ENCODE peak calls at places on chromosomes 11 and 22, in four cellular contexts. One of them, this sample, is unnamed.

GRCh38 chr11:61480936-61481335 is 27.6 kb upstream of the LRRC10B start:
- DNase-seq in left cardiac atrium: no peak
- DNase-seq in GM13977: no peak
- DNase-seq in stomach: no peak
- DNase-seq in this sample: no peak

GRCh38 chr11:123069878-123070821 is 8.2 kb upstream of the HSPA8 start:
- DNase-seq in stomach: no peak
- DNase-seq in GM13977: peak
- DNase-seq in left cardiac atrium: no peak
- DNase-seq in this sample: no peak

GRCh38 chr22:30903876-30904460 is 64.6 kb downstream of the MORC2 start:
- DNase-seq in stomach: peak
- DNase-seq in GM13977: no peak
- DNase-seq in left cardiac atrium: no peak
- DNase-seq in this sample: no peak

GRCh38 chr11:69744435-69744834 is 30.7 kb downstream of the FGF4 start:
- DNase-seq in left cardiac atrium: no peak
- DNase-seq in GM13977: no peak
- DNase-seq in stomach: no peak
- DNase-seq in this sample: no peak

GRCh38 chr11:44823920-44824704 is 97.3 kb downstream of the TSPAN18 start:
- DNase-seq in GM13977: no peak
- DNase-seq in left cardiac atrium: peak
- DNase-seq in stomach: no peak
- DNase-seq in this sample: no peak

GRCh38 chr11:48108231-48109045 is 108.2 kb upstream of the OR4B1 start:
- DNase-seq in stomach: no peak
- DNase-seq in GM13977: no peak
- DNase-seq in left cardiac atrium: no peak
- DNase-seq in this sample: no peak

GRCh38 chr11:13661074-13661623 is 7.3 kb upstream of the FAR1 start:
- DNase-seq in GM13977: no peak
- DNase-seq in left cardiac atrium: no peak
- DNase-seq in stomach: no peak
- DNase-seq in this sample: no peak

GRCh38 chr11:57490456-57491248 is 24.9 kb downstream of the SLC43A1 start:
- DNase-seq in stomach: no peak
- DNase-seq in left cardiac atrium: no peak
- DNase-seq in GM13977: no peak
- DNase-seq in this sample: no peak

GRCh38 chr22:34608716-34609115 is 457.2 kb upstream of the ISX start:
- DNase-seq in left cardiac atrium: no peak
- DNase-seq in GM13977: no peak
- DNase-seq in stomach: no peak
- DNase-seq in this sample: no peak

GRCh38 chr22:50531546-50532352 is 1.9 kb upstream of the TYMP start:
- DNase-seq in GM13977: peak
- DNase-seq in left cardiac atrium: peak
- DNase-seq in stomach: peak
- DNase-seq in this sample: peak

GRCh38 chr22:17738386-17739128 is 35.7 kb downstream of the BID start:
- DNase-seq in left cardiac atrium: no peak
- DNase-seq in GM13977: no peak
- DNase-seq in stomach: no peak
- DNase-seq in this sample: no peak

GRCh38 chr11:78032090-78032489 is 9.0 kb upstream of the KCTD14 start:
- DNase-seq in left cardiac atrium: no peak
- DNase-seq in stomach: peak
- DNase-seq in GM13977: no peak
- DNase-seq in this sample: no peak

GRCh38 chr11:3087821-3088800 is 30.9 kb upstream of the CARS1 start:
- DNase-seq in GM13977: peak
- DNase-seq in left cardiac atrium: no peak
- DNase-seq in stomach: no peak
- DNase-seq in this sample: peak

GRCh38 chr11:31801298-31801702 is 9.8 kb downstream of the PAX6 start:
- DNase-seq in stomach: no peak
- DNase-seq in left cardiac atrium: no peak
- DNase-seq in GM13977: peak
- DNase-seq in this sample: no peak

GRCh38 chr11:9884601-9885000 is 220.7 kb downstream of the SWAP70 start:
- DNase-seq in stomach: no peak
- DNase-seq in GM13977: no peak
- DNase-seq in left cardiac atrium: no peak
- DNase-seq in this sample: no peak

GRCh38 chr11:6991227-6991626 is 28.9 kb downstream of the ZNF214 start:
- DNase-seq in stomach: no peak
- DNase-seq in left cardiac atrium: no peak
- DNase-seq in GM13977: no peak
- DNase-seq in this sample: no peak

GRCh38 chr22:31881198-31881597 is 63.1 kb upstream of the YWHAH start:
- DNase-seq in GM13977: no peak
- DNase-seq in left cardiac atrium: no peak
- DNase-seq in stomach: no peak
- DNase-seq in this sample: no peak

GRCh38 chr11:79066456-79067354 is 374.1 kb downstream of the TENM4 start:
- DNase-seq in left cardiac atrium: no peak
- DNase-seq in GM13977: no peak
- DNase-seq in stomach: no peak
- DNase-seq in this sample: no peak

GRCh38 chr22:38205261-38206128 is 3.7 kb downstream of the MAFF start:
- DNase-seq in stomach: no peak
- DNase-seq in GM13977: no peak
- DNase-seq in left cardiac atrium: peak
- DNase-seq in this sample: peak

GRCh38 chr11:1460396-1460795 is 26.2 kb downstream of the MOB2 start:
- DNase-seq in stomach: peak
- DNase-seq in left cardiac atrium: peak
- DNase-seq in GM13977: no peak
- DNase-seq in this sample: no peak

GRCh38 chr11:35629914-35630313 is 11.7 kb downstream of the FJX1 start:
- DNase-seq in left cardiac atrium: no peak
- DNase-seq in GM13977: no peak
- DNase-seq in stomach: no peak
- DNase-seq in this sample: no peak

GRCh38 chr22:30332551-30332950 is 5.8 kb upstream of the TBC1D10A start:
- DNase-seq in GM13977: no peak
- DNase-seq in stomach: no peak
- DNase-seq in left cardiac atrium: no peak
- DNase-seq in this sample: no peak

GRCh38 chr22:36253523-36254490 is 874 bp downstream of the APOL1 start:
- DNase-seq in stomach: peak
- DNase-seq in GM13977: no peak
- DNase-seq in left cardiac atrium: peak
- DNase-seq in this sample: no peak

GRCh38 chr11:126926376-126926791 is 74.2 kb downstream of the KIRREL3 start:
- DNase-seq in GM13977: no peak
- DNase-seq in stomach: no peak
- DNase-seq in left cardiac atrium: no peak
- DNase-seq in this sample: no peak

GRCh38 chr11:118180300-118180703 is 3.9 kb upstream of the SCN2B start:
- DNase-seq in left cardiac atrium: peak
- DNase-seq in stomach: no peak
- DNase-seq in GM13977: peak
- DNase-seq in this sample: no peak

GRCh38 chr11:78653294-78653909 is 78.7 kb upstream of the NARS2 start:
- DNase-seq in GM13977: no peak
- DNase-seq in stomach: no peak
- DNase-seq in left cardiac atrium: no peak
- DNase-seq in this sample: no peak

GRCh38 chr11:19868281-19868821 is 155.7 kb downstream of the NAV2 start:
- DNase-seq in GM13977: no peak
- DNase-seq in left cardiac atrium: peak
- DNase-seq in stomach: no peak
- DNase-seq in this sample: no peak

GRCh38 chr11:62120001-62120400 is 3.8 kb upstream of the INCENP start:
- DNase-seq in left cardiac atrium: peak
- DNase-seq in GM13977: no peak
- DNase-seq in stomach: no peak
- DNase-seq in this sample: no peak

GRCh38 chr11:129021295-129021694 is 78.6 kb upstream of the TP53AIP1 start:
- DNase-seq in GM13977: no peak
- DNase-seq in stomach: no peak
- DNase-seq in left cardiac atrium: no peak
- DNase-seq in this sample: no peak

GRCh38 chr11:67118059-67118766 is 850 bp upstream of the KDM2A start:
- DNase-seq in stomach: peak
- DNase-seq in GM13977: peak
- DNase-seq in left cardiac atrium: peak
- DNase-seq in this sample: peak

GRCh38 chr11:130157840-130158239 is 1.7 kb upstream of the ST14 start:
- DNase-seq in left cardiac atrium: no peak
- DNase-seq in GM13977: no peak
- DNase-seq in stomach: no peak
- DNase-seq in this sample: no peak

GRCh38 chr11:125228425-125228824 is 63.9 kb downstream of the PKNOX2 start:
- DNase-seq in stomach: no peak
- DNase-seq in GM13977: no peak
- DNase-seq in left cardiac atrium: no peak
- DNase-seq in this sample: no peak

GRCh38 chr11:123536690-123537437 is 106.8 kb downstream of the GRAMD1B start:
- DNase-seq in left cardiac atrium: no peak
- DNase-seq in stomach: no peak
- DNase-seq in GM13977: no peak
- DNase-seq in this sample: no peak

This sample was measured in GM20000.